ENCODE peak calls at places on chromosome 5, in nine cellular contexts. G is choroid plexus epithelial cell, B is IMR-90, N is psoas muscle, C is NCI-H1930, W is fibroblast of the conjunctiva, F is adrenal gland, E is T-helper 17 cell, Z is fibroblast of pulmonary artery. V is an unnamed sample.

GRCh38 chr5:109223521-109223920 is 186.3 kb downstream of the PJA2 start:
- DNase-seq in N (no peak), Z (no peak), G (peak), B (no peak), F (no peak), W (no peak), C (no peak), E (no peak), V (no peak)

GRCh38 chr5:74651710-74652109 is 11.2 kb upstream of the ENC1 start:
- DNase-seq in W (no peak), C (no peak), F (no peak), B (no peak), E (no peak), Z (no peak), G (no peak), N (no peak), V (no peak)

GRCh38 chr5:92500752-92501151 is 1080.3 kb downstream of the NR2F1-AS1 start:
- DNase-seq in Z (no peak), G (no peak), B (no peak), F (no peak), W (no peak), N (no peak), E (no peak), C (no peak), V (no peak)

GRCh38 chr5:112604741-112605390 is 132.8 kb upstream of the APC start:
- DNase-seq in G (peak), N (no peak), F (no peak), B (no peak), C (no peak), Z (peak), W (no peak), E (no peak), V (peak)

GRCh38 chr5:622946-623522 is 10.9 kb downstream of the CEP72 start:
- DNase-seq in N (peak), W (no peak), E (no peak), F (no peak), C (no peak), B (no peak), G (no peak), Z (no peak), V (no peak)

GRCh38 chr5:10856646-10857332 is 95.8 kb upstream of the DAP start:
- DNase-seq in F (peak), W (peak), G (peak), Z (peak), C (peak), E (no peak), N (no peak), B (peak), V (peak)

GRCh38 chr5:43485406-43485805 is 1.7 kb upstream of the TMEM267 start:
- DNase-seq in F (no peak), G (peak), Z (no peak), N (no peak), W (no peak), B (peak), C (no peak), E (no peak), V (peak)

GRCh38 chr5:64210866-64211265 is 45.2 kb downstream of the RNF180 start:
- DNase-seq in Z (peak), G (peak), C (no peak), W (peak), B (peak), F (no peak), N (no peak), E (no peak), V (no peak)

GRCh38 chr5:86884608-86885007 is 266.9 kb downstream of the COX7C start:
- DNase-seq in F (no peak), B (no peak), G (no peak), Z (no peak), N (no peak), E (no peak), W (no peak), C (no peak), V (no peak)

GRCh38 chr5:107806705-107807104 is 136.0 kb upstream of the EFNA5 start:
- DNase-seq in Z (no peak), B (peak), E (no peak), F (no peak), C (peak), N (no peak), G (peak), W (no peak), V (no peak)

GRCh38 chr5:34717426-34718327 is 61.5 kb downstream of the RAI14 start:
- DNase-seq in N (no peak), C (no peak), W (peak), B (peak), E (no peak), F (no peak), Z (peak), G (peak), V (no peak)

GRCh38 chr5:56612759-56613158 is 202.6 kb upstream of the MAP3K1 start:
- DNase-seq in B (no peak), W (no peak), G (no peak), C (no peak), F (no peak), Z (no peak), E (no peak), N (no peak), V (no peak)

GRCh38 chr5:179416114-179416730 is 71.0 kb upstream of the ADAMTS2 start:
- DNase-seq in B (no peak), E (no peak), Z (no peak), C (no peak), N (no peak), W (no peak), G (no peak), F (no peak), V (no peak)

GRCh38 chr5:80343067-80343466 is 23.3 kb downstream of the SPZ1 start:
- DNase-seq in E (no peak), C (no peak), W (no peak), F (no peak), G (no peak), Z (no peak), N (no peak), B (peak), V (no peak)

GRCh38 chr5:75681125-75681830 is 36.0 kb downstream of the POC5 start:
- DNase-seq in F (no peak), C (no peak), G (peak), B (peak), W (peak), Z (peak), N (no peak), E (no peak), V (peak)

GRCh38 chr5:139415221-139415861 is 11.5 kb upstream of the SPATA24 start:
- DNase-seq in G (no peak), C (no peak), F (no peak), B (no peak), E (no peak), Z (no peak), N (peak), W (no peak), V (no peak)

GRCh38 chr5:73831066-73831465 is 205.1 kb downstream of the ARHGEF28 start:
- DNase-seq in G (no peak), E (no peak), N (no peak), B (no peak), Z (no peak), F (no peak), C (no peak), W (no peak), V (no peak)

GRCh38 chr5:79025054-79025465 is 40.0 kb upstream of the ARSB start:
- DNase-seq in B (peak), Z (peak), C (no peak), N (peak), G (peak), F (peak), W (peak), E (peak), V (peak)

GRCh38 chr5:54637654-54638053 is 120.1 kb downstream of the SNX18 start:
- DNase-seq in F (peak), W (no peak), Z (peak), E (no peak), C (no peak), B (peak), G (peak), N (peak), V (no peak)

GRCh38 chr5:45411971-45412612 is 284.1 kb downstream of the HCN1 start:
- DNase-seq in W (no peak), G (peak), F (no peak), N (no peak), C (no peak), E (no peak), B (peak), Z (peak), V (no peak)

GRCh38 chr5:114055810-114056476 is 305.9 kb upstream of the KCNN2 start:
- DNase-seq in E (no peak), N (peak), C (no peak), F (peak), Z (no peak), G (peak), W (no peak), B (peak), V (no peak)

GRCh38 chr5:141857226-141857625 is 21.0 kb downstream of the PCDH1 start:
- DNase-seq in W (no peak), C (no peak), Z (no peak), N (no peak), B (no peak), E (no peak), G (no peak), F (no peak), V (no peak)

GRCh38 chr5:80799041-80799440 is 144.3 kb upstream of the DHFR start:
- DNase-seq in N (no peak), G (peak), F (no peak), B (no peak), Z (no peak), E (no peak), W (no peak), C (no peak), V (no peak)

GRCh38 chr5:134510970-134511795 is 14.3 kb upstream of the JADE2 start:
- DNase-seq in E (no peak), W (no peak), B (peak), C (no peak), Z (peak), G (peak), N (no peak), F (no peak), V (no peak)

GRCh38 chr5:34001231-34001935 is 6.5 kb downstream of the AMACR start:
- DNase-seq in E (no peak), W (no peak), B (peak), C (peak), G (peak), N (no peak), Z (peak), F (no peak), V (no peak)

GRCh38 chr5:73796164-73797141 is 170.5 kb downstream of the ARHGEF28 start:
- DNase-seq in F (peak), N (no peak), B (peak), C (no peak), G (peak), E (no peak), W (peak), Z (peak), V (no peak)

GRCh38 chr5:111948517-111948916 is 191.5 kb upstream of the NREP start:
- DNase-seq in G (peak), E (no peak), B (peak), W (peak), C (no peak), N (no peak), F (no peak), Z (peak), V (no peak)

GRCh38 chr5:176908677-176909358 is 9.7 kb upstream of the HK3 start:
- DNase-seq in C (no peak), F (no peak), W (no peak), B (no peak), Z (no peak), N (no peak), G (no peak), E (no peak), V (no peak)

GRCh38 chr5:81579525-81579924 is 171.4 kb downstream of the SSBP2 start:
- DNase-seq in G (peak), C (no peak), F (no peak), Z (peak), N (no peak), E (no peak), B (peak), W (peak), V (peak)

GRCh38 chr5:83608122-83608521 is 112.5 kb downstream of the HAPLN1 start:
- DNase-seq in B (peak), W (no peak), N (no peak), Z (peak), G (peak), F (peak), E (no peak), C (no peak), V (peak)

V was measured in OCI-LY7.